ENCODE peak calls at places on chromosomes 5 and 9, in four cellular contexts. Z is K562, V is GM12892, P is H1. Q is an unnamed sample.

GRCh38 chr9:115943591-115944165 is 209.9 kb upstream of the PAPPA start:
- DNase-seq in V (no peak), Z (no peak), P (no peak), Q (no peak)

GRCh38 chr9:112037281-112038016 is 137.6 kb downstream of the SUSD1 start:
- DNase-seq in P (no peak), Z (no peak), V (no peak), Q (no peak)

GRCh38 chr5:179141867-179142266 is 81.7 kb downstream of the ZNF354C start:
- DNase-seq in P (no peak), Z (no peak), V (no peak), Q (no peak)

GRCh38 chr5:144395704-144396103 is 225.0 kb downstream of the KCTD16 start:
- DNase-seq in Z (no peak), P (no peak), V (no peak), Q (no peak)

GRCh38 chr5:120748474-120748873 is 284.4 kb downstream of the PRR16 start:
- DNase-seq in Z (no peak), V (no peak), P (no peak), Q (no peak)

GRCh38 chr9:83620841-83621636 is 1.9 kb upstream of the IDNK start:
- DNase-seq in P (peak; percentile 70), Z (no peak), V (no peak), Q (no peak)

GRCh38 chr5:127550652-127551409 is 33.4 kb downstream of the PRRC1 start:
- DNase-seq in P (no peak), Z (no peak), V (no peak), Q (no peak)

GRCh38 chr5:84249918-84250635 is 134.6 kb downstream of the EDIL3 start:
- DNase-seq in Z (no peak), P (no peak), V (no peak), Q (no peak)

GRCh38 chr9:71733176-71733575 is 35.1 kb downstream of the CEMIP2 start:
- DNase-seq in P (no peak), V (no peak), Z (no peak), Q (no peak)

GRCh38 chr5:79075646-79076426 is 6.3 kb downstream of the BHMT2 start:
- DNase-seq in Z (no peak), P (no peak), V (no peak), Q (no peak)

GRCh38 chr5:73388371-73388684 is 60.2 kb downstream of the FOXD1 start:
- DNase-seq in V (no peak), P (no peak), Z (no peak), Q (no peak)

GRCh38 chr5:171869956-171870355 is 84.3 kb downstream of the SMIM23 start:
- DNase-seq in Z (no peak), V (no peak), P (no peak), Q (no peak)
- TF ChIP-seq TAF1 in Z (no peak), V (no peak), P (no peak), Q (no peak)

GRCh38 chr5:96112123-96112670 is 150.5 kb upstream of the ELL2 start:
- DNase-seq in V (no peak), Z (no peak), P (no peak), Q (no peak)
- TF ChIP-seq TAF1 in V (no peak), Z (no peak), P (no peak), Q (no peak)

GRCh38 chr5:37840036-37840909 is at the start of gene GDNF:
- DNase-seq in V (peak; percentile 15), Z (no peak), P (peak; percentile 76), Q (peak; percentile 12)
- TF ChIP-seq TAF1 in V (no peak), Z (no peak), P (no peak), Q (no peak)

GRCh38 chr5:27325513-27325912 is 287.1 kb upstream of the CDH9 start:
- DNase-seq in P (no peak), Z (no peak), V (no peak), Q (no peak)
- TF ChIP-seq TAF1 in P (no peak), Z (no peak), V (no peak), Q (no peak)

GRCh38 chr9:137113385-137114159 is 961 bp downstream of the DPP7 start:
- DNase-seq in V (peak; percentile 77), P (peak; percentile 66), Z (peak; percentile 62), Q (no peak)
- TF ChIP-seq TAF1 in V (no peak), P (no peak), Z (no peak), Q (no peak)

GRCh38 chr5:150649828-150650712 is 9.6 kb downstream of the SYNPO start:
- DNase-seq in V (no peak), Z (no peak), P (no peak), Q (no peak)
- TF ChIP-seq TAF1 in V (no peak), Z (no peak), P (no peak), Q (no peak)

GRCh38 chr5:140388052-140388451 is 13.6 kb upstream of the ANKHD1 start:
- DNase-seq in P (no peak), Z (no peak), V (no peak), Q (no peak)

GRCh38 chr5:140381351-140381750 is 20.3 kb upstream of the ANKHD1 start:
- DNase-seq in V (no peak), P (no peak), Z (no peak), Q (no peak)

GRCh38 chr5:140381972-140382371 is 19.7 kb upstream of the ANKHD1 start:
- DNase-seq in Z (no peak), P (no peak), V (no peak), Q (no peak)

GRCh38 chr5:140382866-140383265 is 18.8 kb upstream of the ANKHD1 start:
- DNase-seq in P (no peak), Z (no peak), V (no peak), Q (no peak)

DNA sequence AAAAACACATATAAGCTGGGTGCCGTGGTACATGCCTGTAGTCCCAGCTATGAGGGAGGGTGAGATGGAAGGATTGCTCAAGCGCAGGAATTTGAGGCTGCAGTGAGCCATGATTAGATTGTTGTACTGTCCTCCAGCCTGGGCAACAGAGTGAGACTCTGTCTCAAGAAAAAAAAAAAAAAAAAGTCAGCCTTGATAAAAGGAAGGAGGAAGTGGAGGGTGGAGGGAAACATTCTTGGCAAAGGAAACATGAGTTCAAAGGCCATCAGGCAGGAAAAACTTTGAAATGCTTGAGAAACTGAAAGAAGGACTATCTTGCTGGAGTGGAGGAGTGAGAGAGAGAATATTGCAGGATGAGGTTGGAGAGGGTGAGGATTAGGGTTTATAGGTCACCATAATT is 18.3 kb upstream of the ANKHD1 start:
- DNase-seq in V (no peak), Z (no peak), P (no peak), Q (no peak)
- TF ChIP-seq TAF1 in V (no peak), Z (no peak), P (no peak), Q (no peak)

DNA sequence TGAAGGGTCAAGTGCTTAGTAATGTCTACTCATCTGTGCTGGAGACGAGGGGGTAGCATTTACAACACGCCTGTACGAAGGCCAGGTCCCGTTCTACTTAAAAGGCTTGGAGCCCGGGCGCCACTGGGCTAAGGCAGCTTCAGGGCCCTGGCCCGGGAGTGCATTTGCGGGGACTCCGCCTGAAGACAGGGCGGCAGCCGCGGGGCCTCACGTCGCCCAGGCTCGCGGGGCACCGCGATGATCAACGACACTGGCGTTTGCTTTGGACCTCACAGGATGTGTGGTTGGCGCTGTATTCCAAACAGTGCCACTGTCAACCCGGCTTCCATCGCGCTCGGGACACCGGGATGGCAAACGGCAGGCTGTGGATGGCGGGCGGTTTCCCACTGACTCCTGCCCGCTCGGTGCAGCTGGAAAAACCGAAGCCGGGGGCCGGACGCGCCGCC is 1.1 kb upstream of the TENT4A start:
- DNase-seq in P (peak; percentile 71), Z (peak; percentile 50), V (no peak), Q (no peak)
- TF ChIP-seq TAF1 in P (no peak), Z (no peak), V (no peak), Q (no peak)

Q was measured in GM12891.